ENCODE peak calls at places on chromosomes 16 and 17, in five cellular contexts. T, I, H, U and B are unnamed samples.

GRCh38 chr16:9901-10665 is 43.3 kb downstream of the POLR3K start:
- DNase-seq in I (no peak), U (no peak), H (no peak), T (no peak), B (no peak)

GRCh38 chr17:79186406-79186805 is 111.8 kb downstream of the ENGASE start:
- DNase-seq in T (no peak), I (no peak), U (no peak), H (no peak), B (no peak)

GRCh38 chr17:77884967-77885641 is 73.4 kb upstream of the TNRC6C start:
- DNase-seq in T (no peak), U (no peak), H (no peak), I (no peak), B (no peak)

GRCh38 chr16:24977673-24978065 is 37.5 kb downstream of the ARHGAP17 start:
- DNase-seq in U (no peak), T (no peak), I (no peak), H (no peak), B (no peak)

GRCh38 chr17:50943575-50943933 is 77.4 kb upstream of the TOB1 start:
- DNase-seq in H (no peak), I (no peak), U (no peak), T (no peak), B (no peak)

GRCh38 chr17:10337976-10338375 is 34.8 kb downstream of the MYH13 start:
- DNase-seq in T (no peak), U (no peak), H (no peak), I (no peak), B (no peak)

GRCh38 chr17:6608321-6608720 is 32.2 kb downstream of the KIAA0753 start:
- DNase-seq in U (no peak), T (no peak), H (no peak), I (no peak), B (no peak)

GRCh38 chr16:85432606-85433005 is 180.5 kb upstream of the GSE1 start:
- DNase-seq in I (no peak), U (no peak), T (no peak), H (no peak), B (no peak)

GRCh38 chr16:88854306-88855111 is 2.2 kb downstream of the GALNS start:
- DNase-seq in T (no peak), U (peak; percentile 29), I (no peak), H (no peak), B (no peak)

GRCh38 chr16:55367796-55368195 is 43.8 kb downstream of the IRX6 start:
- DNase-seq in T (no peak), U (no peak), H (no peak), I (no peak), B (no peak)

GRCh38 chr16:67942200-67942509 is 1.8 kb downstream of the LCAT start:
- DNase-seq in U (no peak), I (no peak), T (no peak), H (no peak), B (no peak)

GRCh38 chr17:56678249-56679144 is 85.0 kb downstream of the NOG start:
- DNase-seq in U (no peak), H (no peak), T (no peak), I (no peak), B (no peak)

GRCh38 chr16:86854895-86855294 is 276.5 kb downstream of the FOXL1 start:
- DNase-seq in U (no peak), I (no peak), T (no peak), H (no peak), B (no peak)

GRCh38 chr16:88049020-88049419 is 97.8 kb downstream of the BANP start:
- DNase-seq in U (no peak), T (no peak), H (no peak), I (peak; percentile 5), B (no peak)

GRCh38 chr17:49496183-49496865 is 1.2 kb downstream of the NGFR start:
- DNase-seq in T (no peak), I (peak; percentile 79), H (peak; percentile 60), U (peak; percentile 73), B (peak; percentile 79)

GRCh38 chr17:27555364-27555763 is 75.6 kb upstream of the LGALS9 start:
- DNase-seq in U (no peak), I (no peak), T (no peak), H (no peak), B (no peak)

GRCh38 chr17:42679001-42679491 is 2.3 kb upstream of the PLEKHH3 start:
- DNase-seq in I (no peak), U (peak; percentile 13), H (peak; percentile 66), T (no peak), B (peak; percentile 66)

GRCh38 chr17:17141860-17142552 is 64.1 kb downstream of the PLD6 start:
- DNase-seq in T (no peak), H (no peak), U (peak; percentile 6), I (peak; percentile 38), B (no peak)

GRCh38 chr17:80800775-80801391 is 190.8 kb upstream of the CHMP6 start:
- DNase-seq in I (no peak), T (no peak), U (no peak), H (no peak), B (no peak)

GRCh38 chr17:80832266-80832676 is 159.4 kb upstream of the CHMP6 start:
- DNase-seq in T (no peak), H (no peak), I (no peak), U (no peak), B (peak; percentile 72)

GRCh38 chr16:56347670-56348069 is 77.7 kb downstream of the AMFR start:
- DNase-seq in U (no peak), H (no peak), T (no peak), I (no peak), B (no peak)

GRCh38 chr17:42659079-42659931 is at the start of gene TUBG2:
- DNase-seq in T (no peak), H (peak; percentile 89), I (peak; percentile 89), U (peak; percentile 77), B (peak; percentile 93)

GRCh38 chr16:1152651-1153259 is at the start of gene CACNA1H:
- DNase-seq in U (peak; percentile 52), I (peak; percentile 34), T (no peak), H (no peak), B (peak; percentile 71)